ENCODE peak calls at places on chromosomes 2 and 18, in seven cellular contexts. Y, I, L, M, V, E and Z are unnamed samples.

GRCh38 chr2:28135324-28135723 is 244.8 kb downstream of the BABAM2 start:
- DNase-seq in Y (no peak), I (no peak), L (no peak), M (no peak), V (no peak), E (no peak), Z (no peak)

GRCh38 chr2:72367530-72368225 is 220.0 kb upstream of the CYP26B1 start:
- DNase-seq in Y (no peak), I (peak), L (peak), M (peak), V (peak), E (peak), Z (no peak)

GRCh38 chr2:133503323-133503722 is 64.9 kb downstream of the NCKAP5 start:
- DNase-seq in Y (peak), I (no peak), L (no peak), M (no peak), V (no peak), E (no peak), Z (no peak)

GRCh38 chr2:181058378-181059269 is 78.2 kb downstream of the UBE2E3 start:
- DNase-seq in Y (no peak), I (peak), L (no peak), M (peak), V (peak), E (peak), Z (no peak)

GRCh38 chr2:224062481-224063307 is 23.6 kb upstream of the SERPINE2 start:
- DNase-seq in Y (no peak), I (no peak), L (no peak), M (no peak), V (no peak), E (no peak), Z (no peak)

GRCh38 chr2:229273384-229274338 is 2.6 kb upstream of the PID1 start:
- DNase-seq in Y (peak), I (peak), L (peak), M (peak), V (peak), E (peak), Z (no peak)

GRCh38 chr18:7946724-7947377 is 379.7 kb downstream of the PTPRM start:
- DNase-seq in Y (no peak), I (peak), L (peak), M (no peak), V (peak), E (peak), Z (no peak)

GRCh38 chr2:182406221-182406620 is 20.6 kb downstream of the PDE1A start:
- DNase-seq in Y (no peak), I (peak), L (no peak), M (no peak), V (peak), E (no peak), Z (no peak)

GRCh38 chr18:57833441-57834101 is 30.5 kb upstream of the ATP8B1 start:
- DNase-seq in Y (peak), I (peak), L (peak), M (no peak), V (peak), E (peak), Z (no peak)

GRCh38 chr2:3265981-3266726 is 111.5 kb downstream of the EIPR1 start:
- DNase-seq in Y (no peak), I (no peak), L (no peak), M (peak), V (no peak), E (no peak), Z (no peak)

GRCh38 chr2:105038383-105039061 is 653 bp downstream of the MRPS9 start:
- DNase-seq in Y (peak), I (peak), L (no peak), M (peak), V (peak), E (peak), Z (no peak)

GRCh38 chr18:3528251-3528650 is 78.3 kb downstream of the TGIF1 start:
- DNase-seq in Y (no peak), I (no peak), L (no peak), M (no peak), V (no peak), E (no peak), Z (no peak)

GRCh38 chr2:26612522-26613240 is 28.5 kb downstream of the CIB4 start:
- DNase-seq in Y (no peak), I (no peak), L (peak), M (no peak), V (no peak), E (no peak), Z (no peak)

GRCh38 chr2:47094519-47095155 is 60.5 kb downstream of the STPG4 start:
- DNase-seq in Y (no peak), I (no peak), L (no peak), M (no peak), V (peak), E (peak), Z (no peak)

GRCh38 chr18:67199993-67200617 is 316.4 kb downstream of the DSEL start:
- DNase-seq in Y (peak), I (peak), L (no peak), M (no peak), V (peak), E (peak), Z (no peak)

GRCh38 chr18:43271593-43272432 is 5.5 kb downstream of the SYT4 start:
- DNase-seq in Y (peak), I (peak), L (peak), M (no peak), V (peak), E (peak), Z (no peak)

GRCh38 chr2:176710657-176711197 is 441.5 kb downstream of the MTX2 start:
- DNase-seq in Y (no peak), I (peak), L (no peak), M (no peak), V (no peak), E (no peak), Z (no peak)

GRCh38 chr2:1497122-1497611 is 83.9 kb downstream of the TPO start:
- DNase-seq in Y (no peak), I (no peak), L (no peak), M (no peak), V (no peak), E (no peak), Z (no peak)

GRCh38 chr2:199228887-199229819 is 228.6 kb downstream of the SATB2 start:
- DNase-seq in Y (peak), I (peak), L (peak), M (no peak), V (peak), E (peak), Z (no peak)

GRCh38 chr18:49565656-49566055 is 3.8 kb downstream of the LIPG start:
- DNase-seq in Y (no peak), I (peak), L (no peak), M (no peak), V (peak), E (no peak), Z (no peak)

GRCh38 chr2:36597532-36598377 is at the start of gene FEZ2:
- DNase-seq in Y (peak), I (peak), L (peak), M (peak), V (peak), E (peak), Z (peak)

GRCh38 chr2:203650860-203651613 is 55.4 kb upstream of the CD28 start:
- DNase-seq in Y (peak), I (peak), L (no peak), M (no peak), V (peak), E (peak), Z (no peak)

GRCh38 chr2:199381531-199381930 is 76.2 kb downstream of the SATB2 start:
- DNase-seq in Y (no peak), I (no peak), L (no peak), M (no peak), V (no peak), E (no peak), Z (no peak)

GRCh38 chr2:105396254-105397024 is 2.4 kb downstream of the FHL2 start:
- DNase-seq in Y (no peak), I (peak), L (peak), M (no peak), V (peak), E (peak), Z (no peak)

GRCh38 chr2:150888337-150888736 is 373.3 kb downstream of the RBM43 start:
- DNase-seq in Y (no peak), I (peak), L (no peak), M (no peak), V (peak), E (no peak), Z (no peak)

GRCh38 chr2:9110893-9111569 is 95.6 kb upstream of the ASAP2 start:
- DNase-seq in Y (no peak), I (peak), L (no peak), M (peak), V (no peak), E (no peak), Z (no peak)

DNA sequence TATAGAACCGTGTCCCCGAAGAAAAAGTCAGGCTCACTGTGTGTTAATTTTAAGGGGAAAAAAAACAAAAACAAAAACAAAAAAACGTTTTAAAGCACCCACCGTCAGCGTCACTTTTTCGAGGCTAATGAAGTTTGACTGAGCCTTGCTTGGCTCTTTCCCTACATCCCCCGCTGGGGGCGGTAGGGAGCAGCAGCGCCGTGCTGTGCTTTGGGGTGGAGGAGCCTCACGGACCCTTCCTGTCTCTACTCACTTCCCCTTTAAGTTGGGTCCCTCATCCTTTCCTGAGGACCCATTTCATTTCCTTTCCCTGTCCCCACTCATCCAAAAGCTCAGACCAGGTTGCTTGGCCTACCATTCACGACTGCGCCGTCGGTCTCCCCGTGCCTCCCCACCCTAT is 82.8 kb upstream of the RPL31 start:
- DNase-seq in Y (no peak), I (no peak), L (no peak), M (peak), V (no peak), E (no peak), Z (no peak)
- TF ChIP-seq CTCF in Y (peak), I (peak), L (no peak), M (peak), V (peak), E (peak), Z (no peak)

GRCh38 chr2:234393352-234393751 is 103.5 kb downstream of the ARL4C start:
- DNase-seq in Y (no peak), I (no peak), L (no peak), M (no peak), V (no peak), E (no peak), Z (no peak)
- TF ChIP-seq CTCF in Y (no peak), I (no peak), L (no peak), M (no peak), V (no peak), E (no peak), Z (no peak)

GRCh38 chr2:54891901-54892300 is 158.3 kb downstream of the RTN4 start:
- DNase-seq in Y (no peak), I (no peak), L (no peak), M (no peak), V (peak), E (no peak), Z (no peak)

GRCh38 chr2:54889053-54889452 is 161.2 kb downstream of the RTN4 start:
- DNase-seq in Y (no peak), I (no peak), L (no peak), M (no peak), V (no peak), E (no peak), Z (no peak)

GRCh38 chr2:54888146-54888545 is 162.1 kb downstream of the RTN4 start:
- DNase-seq in Y (no peak), I (no peak), L (no peak), M (no peak), V (no peak), E (no peak), Z (no peak)
- TF ChIP-seq CTCF in Y (no peak), I (no peak), L (no peak), M (no peak), V (no peak), E (no peak), Z (no peak)

GRCh38 chr2:58594175-58594574 is 353.1 kb upstream of the FANCL start:
- DNase-seq in Y (no peak), I (peak), L (peak), M (peak), V (no peak), E (no peak), Z (no peak)
- TF ChIP-seq CTCF in Y (no peak), I (peak), L (no peak), M (peak), V (peak), E (no peak), Z (no peak)

DNA sequence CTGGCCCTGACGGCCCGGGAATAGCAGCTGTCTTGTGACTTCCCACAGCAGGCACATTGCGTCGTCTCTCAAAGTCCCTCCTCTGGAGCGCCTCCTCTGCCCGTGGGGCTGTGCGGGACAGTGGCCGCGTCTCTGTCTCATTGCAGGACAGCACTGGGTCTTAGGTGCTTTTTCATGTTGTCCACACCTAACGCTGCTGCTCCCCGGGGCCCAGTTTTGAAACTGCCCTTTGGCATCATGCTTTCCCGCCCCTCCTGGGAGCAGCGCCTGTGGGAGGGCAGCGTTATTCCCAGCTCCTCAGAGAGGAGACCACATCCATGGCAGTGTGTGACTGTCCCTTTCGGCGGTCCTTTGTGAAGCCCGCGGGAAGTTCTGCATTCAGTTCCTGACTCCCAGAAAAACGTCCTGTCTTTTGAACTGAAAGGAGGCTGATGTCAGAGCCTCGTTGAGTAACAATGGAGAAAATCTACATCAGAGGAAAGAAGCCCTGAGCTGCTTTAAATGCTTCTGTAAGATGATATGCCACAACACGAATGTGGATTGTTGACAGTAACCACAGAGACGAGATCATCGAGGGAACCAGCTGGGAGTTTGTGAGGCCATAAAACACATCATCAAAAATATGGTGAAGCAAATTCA is 226.0 kb downstream of the FAM210A start:
- DNase-seq in Y (no peak), I (peak), L (no peak), M (peak), V (peak), E (peak), Z (no peak)
- TF ChIP-seq CTCF in Y (no peak), I (peak), L (no peak), M (no peak), V (no peak), E (peak), Z (no peak)

GRCh38 chr2:17306219-17306618 is 212.0 kb downstream of the RAD51AP2 start:
- DNase-seq in Y (no peak), I (no peak), L (no peak), M (no peak), V (no peak), E (no peak), Z (no peak)

GRCh38 chr2:17301437-17301836 is 216.8 kb downstream of the RAD51AP2 start:
- DNase-seq in Y (no peak), I (no peak), L (no peak), M (no peak), V (no peak), E (no peak), Z (no peak)

GRCh38 chr2:17303054-17303453 is 215.2 kb downstream of the RAD51AP2 start:
- DNase-seq in Y (no peak), I (peak), L (peak), M (no peak), V (peak), E (peak), Z (no peak)

GRCh38 chr2:17306706-17307105 is 211.5 kb downstream of the RAD51AP2 start:
- DNase-seq in Y (no peak), I (peak), L (no peak), M (no peak), V (no peak), E (no peak), Z (no peak)

DNA sequence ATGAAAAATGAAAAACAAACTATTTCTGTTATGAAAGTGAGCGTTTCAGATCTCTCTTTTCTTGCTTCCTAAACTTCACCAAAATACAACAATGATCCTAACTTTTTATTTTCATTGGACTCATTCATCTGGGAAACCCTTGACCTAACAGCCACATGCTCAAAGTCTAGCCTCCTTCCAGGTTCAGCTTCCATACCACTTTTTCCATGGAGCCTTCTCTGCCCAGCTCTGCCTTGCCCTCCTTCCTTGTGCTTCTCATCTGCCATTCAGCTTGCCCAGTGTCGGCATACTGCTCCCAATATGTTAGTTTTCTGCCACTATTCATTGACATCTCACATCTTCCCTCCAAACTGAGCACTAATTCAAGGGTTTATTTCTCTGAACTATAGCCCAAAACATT is 214.7 kb downstream of the RAD51AP2 start:
- DNase-seq in Y (no peak), I (peak), L (peak), M (no peak), V (no peak), E (peak), Z (no peak)
- TF ChIP-seq CTCF in Y (no peak), I (no peak), L (no peak), M (no peak), V (no peak), E (no peak), Z (no peak)

GRCh38 chr18:70464343-70465114 is 175.7 kb downstream of the SOCS6 start:
- DNase-seq in Y (peak), I (peak), L (peak), M (peak), V (peak), E (peak), Z (no peak)
- TF ChIP-seq CTCF in Y (peak), I (peak), L (no peak), M (peak), V (peak), E (peak), Z (no peak)

DNA sequence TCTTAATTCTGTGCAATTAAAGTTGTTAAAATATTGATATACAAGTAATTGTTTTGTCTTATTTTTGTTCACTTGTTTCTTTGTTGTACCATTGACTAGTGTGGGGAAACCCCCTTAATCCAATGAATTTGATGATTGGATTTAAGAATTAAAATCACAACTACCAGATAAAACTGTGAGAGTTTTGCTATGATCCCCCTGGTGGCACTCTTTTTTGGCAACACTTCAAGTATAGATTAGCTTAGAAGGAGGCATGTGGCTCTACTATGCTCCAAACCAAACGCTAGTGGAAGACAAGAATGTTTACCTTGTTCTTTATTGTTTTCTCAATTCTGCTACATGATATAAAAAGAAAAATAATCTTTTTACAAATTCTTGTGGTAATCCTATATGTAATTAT is 477.8 kb upstream of the ETAA1 start:
- DNase-seq in Y (no peak), I (no peak), L (no peak), M (no peak), V (no peak), E (no peak), Z (no peak)
- TF ChIP-seq CTCF in Y (no peak), I (no peak), L (no peak), M (peak), V (no peak), E (no peak), Z (no peak)